ENCODE peak calls at places on chromosomes 3 and 15, in seven cellular contexts. V is NCI-H1092; H is ovary; Y is stimulated activated naive B cell treated with anti-CD40 and anti-IgM and Interleukin-4, amounts not matched to agents 10 μg/mL and 1 μg/mL and 100 μg/mL, for 72 hours; F is activated gamma-delta T cell treated with Interleukin-2 at 50 U/mL for 16 hours; W is endothelial cell; E is choroid plexus epithelial cell. D is an unnamed sample.

GRCh38 chr15:56978898-56979662 is 60.6 kb downstream of the TCF12 start:
- DNase-seq in V (no peak), H (no peak), Y (no peak), F (no peak), W (no peak), E (peak), D (no peak)

GRCh38 chr3:154818676-154819255 is 261.4 kb upstream of the MME start:
- DNase-seq in V (no peak), H (no peak), Y (no peak), F (no peak), W (no peak), E (peak), D (no peak)

GRCh38 chr15:40459391-40460015 is 11.3 kb upstream of the CHST14 start:
- DNase-seq in V (no peak), H (no peak), Y (no peak), F (no peak), W (no peak), E (no peak), D (no peak)

GRCh38 chr15:43776718-43777292 is at the start of gene ELL3:
- DNase-seq in V (peak), H (peak), Y (peak), F (peak), W (peak), E (peak), D (peak)

GRCh38 chr3:64945171-64945684 is 257.4 kb upstream of the ADAMTS9 start:
- DNase-seq in V (no peak), H (peak), Y (no peak), F (no peak), W (peak), E (peak), D (peak)

GRCh38 chr3:148646126-148646660 is 51.5 kb upstream of the AGTR1 start:
- DNase-seq in V (no peak), H (no peak), Y (no peak), F (no peak), W (no peak), E (peak), D (no peak)

GRCh38 chr3:188901126-188901525 is 270.6 kb upstream of the TPRG1 start:
- DNase-seq in V (no peak), H (no peak), Y (no peak), F (no peak), W (no peak), E (peak), D (peak)

GRCh38 chr15:90201944-90202375 is 830 bp downstream of the SEMA4B start:
- DNase-seq in V (no peak), H (no peak), Y (no peak), F (no peak), W (no peak), E (no peak), D (peak)

GRCh38 chr15:31172606-31173005 is 71.1 kb upstream of the TRPM1 start:
- DNase-seq in V (no peak), H (no peak), Y (no peak), F (no peak), W (no peak), E (no peak), D (no peak)

GRCh38 chr15:40081691-40082194 is 26.9 kb downstream of the BMF start:
- DNase-seq in V (no peak), H (peak), Y (no peak), F (no peak), W (peak), E (peak), D (peak)

GRCh38 chr15:79394231-79394630 is 37.9 kb upstream of the MINAR1 start:
- DNase-seq in V (no peak), H (no peak), Y (no peak), F (no peak), W (no peak), E (peak), D (peak)

GRCh38 chr3:133472242-133472641 is 72.4 kb downstream of the BFSP2 start:
- DNase-seq in V (no peak), H (peak), Y (no peak), F (no peak), W (no peak), E (no peak), D (no peak)

GRCh38 chr15:85543741-85544155 is 163.3 kb downstream of the AKAP13 start:
- DNase-seq in V (no peak), H (peak), Y (no peak), F (peak), W (peak), E (no peak), D (peak)

GRCh38 chr3:55903680-55904079 is 416.6 kb upstream of the WNT5A start:
- DNase-seq in V (no peak), H (no peak), Y (no peak), F (no peak), W (no peak), E (no peak), D (no peak)

GRCh38 chr3:103991461-103992115 is 1375.1 kb upstream of the ALCAM start:
- DNase-seq in V (no peak), H (no peak), Y (no peak), F (no peak), W (peak), E (peak), D (peak)

GRCh38 chr3:129119365-129120100 is 2.1 kb downstream of the RAB43 start:
- DNase-seq in V (no peak), H (peak), Y (no peak), F (no peak), W (no peak), E (peak), D (no peak)

GRCh38 chr3:132256984-132257383 is 60.2 kb upstream of the ACP3 start:
- DNase-seq in V (no peak), H (no peak), Y (no peak), F (no peak), W (peak), E (peak), D (peak)

GRCh38 chr15:29736745-29737023 is 85.6 kb downstream of the TJP1 start:
- DNase-seq in V (no peak), H (no peak), Y (no peak), F (no peak), W (no peak), E (peak), D (peak)

GRCh38 chr3:78905700-78906099 is 862.1 kb downstream of the ROBO1 start:
- DNase-seq in V (no peak), H (no peak), Y (no peak), F (no peak), W (no peak), E (no peak), D (no peak)

GRCh38 chr3:41338276-41338675 is 139.0 kb downstream of the CTNNB1 start:
- DNase-seq in V (no peak), H (no peak), Y (no peak), F (no peak), W (no peak), E (no peak), D (peak)

GRCh38 chr15:38130200-38130567 is 122.5 kb upstream of the SPRED1 start:
- DNase-seq in V (no peak), H (no peak), Y (no peak), F (no peak), W (no peak), E (peak), D (peak)

GRCh38 chr15:100693451-100693850 is 91.1 kb downstream of the ASB7 start:
- DNase-seq in V (no peak), H (no peak), Y (no peak), F (no peak), W (no peak), E (no peak), D (no peak)

GRCh38 chr15:48265145-48265544 is 59.0 kb downstream of the SLC12A1 start:
- DNase-seq in V (no peak), H (no peak), Y (no peak), F (no peak), W (no peak), E (peak), D (no peak)

GRCh38 chr15:77497108-77497737 is 76.5 kb downstream of the HMG20A start:
- DNase-seq in V (peak), H (peak), Y (no peak), F (no peak), W (no peak), E (peak), D (peak)

GRCh38 chr3:152050782-152051405 is 177.5 kb downstream of the SUCNR1 start:
- DNase-seq in V (no peak), H (no peak), Y (no peak), F (no peak), W (no peak), E (peak), D (no peak)

GRCh38 chr15:99409097-99409473 is 156.7 kb upstream of the MEF2A start:
- DNase-seq in V (peak), H (peak), Y (no peak), F (no peak), W (peak), E (peak), D (peak)

GRCh38 chr3:12663311-12663935 is 494 bp downstream of the RAF1 start:
- DNase-seq in V (no peak), H (peak), Y (peak), F (peak), W (peak), E (no peak), D (peak)

GRCh38 chr3:8519156-8519555 is 17.5 kb downstream of the LMCD1 start:
- DNase-seq in V (no peak), H (no peak), Y (no peak), F (no peak), W (no peak), E (peak), D (peak)

GRCh38 chr3:73618461-73618860 is 6.3 kb downstream of the PDZRN3 start:
- DNase-seq in V (no peak), H (no peak), Y (no peak), F (no peak), W (no peak), E (peak), D (no peak)

GRCh38 chr3:4584537-4585249 is 91.5 kb downstream of the ITPR1 start:
- DNase-seq in V (no peak), H (peak), Y (no peak), F (no peak), W (no peak), E (peak), D (peak)

GRCh38 chr3:170585937-170586310 is at the start of gene SLC7A14:
- DNase-seq in V (peak), H (peak), Y (no peak), F (no peak), W (no peak), E (peak), D (peak)

D was measured in astrocyte of the hippocampus.